ENCODE peak calls at places on chromosomes 7 and 10, in seven cellular contexts. A, H, K, D, U, J and I are unnamed samples. For H3K4me1, the result is how much of the 10 kb centered on the place peaks cover.

GRCh38 chr7:116779222-116779621 is 83.2 kb upstream of the CAPZA2 start:
- DNase-seq in A (no peak), H (no peak), K (no peak), D (no peak), U (no peak), J (no peak), I (no peak)

GRCh38 chr10:59387951-59388431 is 25.6 kb upstream of the FAM13C start:
- DNase-seq in A (no peak), H (no peak), K (no peak), D (no peak), U (no peak), J (no peak), I (no peak)

GRCh38 chr7:35424440-35424839 is 170.5 kb upstream of the TBX20 start:
- DNase-seq in A (no peak), H (no peak), K (no peak), D (no peak), U (no peak), J (no peak), I (no peak)

GRCh38 chr7:32164341-32164996 is 94.3 kb upstream of the PDE1C start:
- DNase-seq in A (peak), H (peak), K (no peak), D (no peak), U (peak), J (peak), I (no peak)

GRCh38 chr10:29784175-29784773 is 149.5 kb upstream of the SVIL start:
- DNase-seq in A (peak), H (peak), K (peak), D (peak), U (peak), J (no peak), I (no peak)

GRCh38 chr10:110045772-110046171 is 38.0 kb downstream of the ADD3 start:
- DNase-seq in A (no peak), H (no peak), K (no peak), D (no peak), U (no peak), J (no peak), I (no peak)

GRCh38 chr10:75021851-75022250 is 89.6 kb upstream of the SAMD8 start:
- DNase-seq in A (no peak), H (no peak), K (no peak), D (no peak), U (peak), J (no peak), I (no peak)

GRCh38 chr10:109411897-109412296 is 511.4 kb downstream of the XPNPEP1 start:
- DNase-seq in A (no peak), H (no peak), K (peak), D (no peak), U (peak), J (no peak), I (no peak)

GRCh38 chr7:20647908-20648776 is 32.7 kb downstream of the ABCB5 start:
- DNase-seq in A (peak), H (peak), K (no peak), D (no peak), U (peak), J (peak), I (no peak)

GRCh38 chr7:18003286-18003685 is 24.4 kb downstream of the PRPS1L1 start:
- DNase-seq in A (no peak), H (no peak), K (no peak), D (no peak), U (no peak), J (no peak), I (no peak)

GRCh38 chr7:29224726-29225125 is 30.2 kb downstream of the CHN2 start:
- DNase-seq in A (no peak), H (no peak), K (no peak), D (no peak), U (no peak), J (no peak), I (no peak)

GRCh38 chr10:117074621-117075020 is 63.4 kb downstream of the VAX1 start:
- DNase-seq in A (peak), H (peak), K (no peak), D (no peak), U (peak), J (no peak), I (no peak)

GRCh38 chr7:40850017-40850416 is 715.2 kb downstream of the SUGCT start:
- DNase-seq in A (no peak), H (no peak), K (no peak), D (no peak), U (no peak), J (no peak), I (no peak)

GRCh38 chr10:52770904-52771303 is 1.7 kb downstream of the MBL2 start:
- DNase-seq in A (no peak), H (no peak), K (no peak), D (peak), U (no peak), J (no peak), I (no peak)

GRCh38 chr7:22601028-22601795 is 101.2 kb upstream of the STEAP1B start:
- DNase-seq in A (no peak), H (no peak), K (no peak), D (no peak), U (no peak), J (no peak), I (no peak)

GRCh38 chr7:28528899-28529298 is 116.6 kb downstream of the CREB5 start:
- DNase-seq in A (no peak), H (no peak), K (no peak), D (no peak), U (no peak), J (no peak), I (no peak)

GRCh38 chr7:2939193-2939885 is 95.2 kb upstream of the GNA12 start:
- DNase-seq in A (no peak), H (no peak), K (peak), D (no peak), U (no peak), J (no peak), I (peak)

GRCh38 chr10:15815242-15815885 is 44.9 kb downstream of the MINDY3 start:
- DNase-seq in A (no peak), H (no peak), K (no peak), D (no peak), U (no peak), J (no peak), I (no peak)

GRCh38 chr7:35831208-35831607 is 30.4 kb downstream of the SEPTIN7 start:
- DNase-seq in A (no peak), H (no peak), K (no peak), D (no peak), U (peak), J (no peak), I (no peak)

GRCh38 chr10:132704008-132704814 is 81.7 kb downstream of the NKX6-2 start:
- DNase-seq in A (no peak), H (no peak), K (peak), D (no peak), U (no peak), J (no peak), I (peak)

GRCh38 chr10:5583525-5584175 is 58.9 kb downstream of the CALML3 start:
- DNase-seq in A (no peak), H (peak), K (peak), D (no peak), U (no peak), J (no peak), I (peak)

GRCh38 chr7:128790297-128791037 is 1.3 kb upstream of the CCDC136 start:
- DNase-seq in A (no peak), H (peak), K (no peak), D (peak), U (no peak), J (no peak), I (no peak)

GRCh38 chr7:151245360-151246160 is 2.9 kb downstream of the SMARCD3 start:
- DNase-seq in A (no peak), H (peak), K (no peak), D (no peak), U (no peak), J (peak), I (peak)

GRCh38 chr7:21314954-21315353 is 112.9 kb upstream of the SP4 start:
- DNase-seq in A (no peak), H (no peak), K (no peak), D (no peak), U (no peak), J (no peak), I (no peak)

GRCh38 chr10:94623572-94623971 is 60.0 kb upstream of the CYP2C18 start:
- DNase-seq in A (no peak), H (peak), K (no peak), D (no peak), U (no peak), J (no peak), I (no peak)

GRCh38 chr7:151838072-151838471 is 38.8 kb downstream of the PRKAG2 start:
- DNase-seq in A (no peak), H (no peak), K (no peak), D (no peak), U (no peak), J (no peak), I (no peak)

GRCh38 chr10:49283491-49283890 is 15.5 kb upstream of the C10orf71 start:
- DNase-seq in A (no peak), H (no peak), K (peak), D (no peak), U (no peak), J (no peak), I (no peak)

GRCh38 chr7:12719978-12720377 is 32.5 kb downstream of the ARL4A start:
- DNase-seq in A (no peak), H (no peak), K (no peak), D (no peak), U (no peak), J (no peak), I (no peak)

GRCh38 chr7:22481726-22482125 is 18.3 kb downstream of the STEAP1B start:
- DNase-seq in A (no peak), H (no peak), K (no peak), D (no peak), U (no peak), J (no peak), I (no peak)

GRCh38 chr10:821322-821721 is 110.2 kb downstream of the LARP4B start:
- DNase-seq in A (no peak), H (no peak), K (no peak), D (no peak), U (no peak), J (no peak), I (no peak)

GRCh38 chr10:125020871-125021270 is 78.9 kb downstream of the ZRANB1 start:
- DNase-seq in A (no peak), H (no peak), K (no peak), D (no peak), U (no peak), J (no peak), I (no peak)

GRCh38 chr10:22438714-22439113 is 93.4 kb downstream of the SPAG6 start:
- DNase-seq in A (no peak), H (no peak), K (no peak), D (peak), U (no peak), J (no peak), I (no peak)

GRCh38 chr7:35512716-35513115 is 182.2 kb downstream of the HERPUD2 start:
- DNase-seq in A (no peak), H (no peak), K (no peak), D (no peak), U (no peak), J (no peak), I (no peak)

GRCh38 chr10:124267231-124267885 is 151.4 kb downstream of the OAT start:
- DNase-seq in A (no peak), H (no peak), K (no peak), D (no peak), U (no peak), J (no peak), I (peak)

GRCh38 chr10:89805599-89806013 is 104.2 kb downstream of the KIF20B start:
- DNase-seq in A (no peak), H (no peak), K (no peak), D (no peak), U (no peak), J (no peak), I (no peak)

GRCh38 chr7:127383123-127383835 is 9.2 kb downstream of the ZNF800 start:
- DNase-seq in A (no peak), H (peak), K (no peak), D (no peak), U (no peak), J (peak), I (no peak)

GRCh38 chr7:135842446-135843175 is 94.0 kb upstream of the FAM180A start:
- DNase-seq in A (no peak), H (no peak), K (no peak), D (no peak), U (no peak), J (no peak), I (no peak)

GRCh38 chr7:130919316-130920103 is 185.5 kb upstream of the KLF14 start:
- DNase-seq in A (no peak), H (no peak), K (no peak), D (no peak), U (peak), J (no peak), I (no peak)

GRCh38 chr7:130920122-130920521 is 186.1 kb upstream of the KLF14 start:
- DNase-seq in A (no peak), H (no peak), K (no peak), D (no peak), U (no peak), J (no peak), I (no peak)

GRCh38 chr7:130923930-130924329 is 189.9 kb upstream of the KLF14 start:
- DNase-seq in A (no peak), H (no peak), K (no peak), D (peak), U (no peak), J (no peak), I (no peak)

GRCh38 chr7:130922206-130923112 is 188.5 kb upstream of the KLF14 start:
- DNase-seq in A (no peak), H (no peak), K (no peak), D (peak), U (peak), J (no peak), I (no peak)

DNA sequence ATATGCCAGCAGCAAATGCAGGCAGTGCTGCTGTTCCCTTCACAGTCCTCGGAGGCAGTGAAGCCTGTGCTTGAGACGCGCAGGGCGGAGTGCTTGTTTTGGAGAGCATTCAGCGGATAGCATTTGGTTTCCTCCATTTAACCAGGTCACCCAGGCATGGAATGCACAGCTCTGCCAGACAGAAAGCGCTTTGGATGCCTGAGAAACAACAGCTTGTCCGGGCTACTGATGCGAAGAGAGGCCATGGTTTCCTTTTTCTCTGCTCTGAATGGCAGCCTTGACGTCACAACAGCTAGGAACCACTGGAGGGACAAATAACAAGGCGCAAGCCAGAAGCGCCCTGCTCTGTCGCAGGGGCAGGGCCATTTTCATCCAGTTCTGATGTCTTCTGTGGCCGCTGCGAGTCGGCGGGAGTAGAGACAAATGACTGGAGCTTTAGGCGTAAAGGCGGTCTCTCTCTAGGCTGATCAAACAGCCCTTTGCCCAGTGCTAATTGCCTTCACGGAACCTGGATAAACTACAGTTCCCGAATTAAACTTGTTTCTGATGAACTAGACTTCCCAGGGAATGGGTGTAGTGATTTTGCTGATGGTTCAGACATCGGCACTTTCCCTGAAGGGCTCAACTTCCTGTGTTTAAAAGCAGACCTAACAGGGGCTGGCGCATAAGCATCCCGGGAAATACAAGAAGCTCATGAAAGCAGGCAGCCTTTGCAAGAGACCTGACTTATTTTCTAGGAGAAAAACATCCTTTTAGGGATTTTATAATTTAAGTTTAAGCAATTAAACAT is 187.6 kb upstream of the KLF14 start:
- DNase-seq in A (no peak), H (peak), K (peak), D (peak), U (no peak), J (no peak), I (no peak)
- TF ChIP-seq POLR2AphosphoS5 in A (no peak), H (no peak), K (no peak), D (peak), U (no peak), J (no peak), I (peak)

DNA sequence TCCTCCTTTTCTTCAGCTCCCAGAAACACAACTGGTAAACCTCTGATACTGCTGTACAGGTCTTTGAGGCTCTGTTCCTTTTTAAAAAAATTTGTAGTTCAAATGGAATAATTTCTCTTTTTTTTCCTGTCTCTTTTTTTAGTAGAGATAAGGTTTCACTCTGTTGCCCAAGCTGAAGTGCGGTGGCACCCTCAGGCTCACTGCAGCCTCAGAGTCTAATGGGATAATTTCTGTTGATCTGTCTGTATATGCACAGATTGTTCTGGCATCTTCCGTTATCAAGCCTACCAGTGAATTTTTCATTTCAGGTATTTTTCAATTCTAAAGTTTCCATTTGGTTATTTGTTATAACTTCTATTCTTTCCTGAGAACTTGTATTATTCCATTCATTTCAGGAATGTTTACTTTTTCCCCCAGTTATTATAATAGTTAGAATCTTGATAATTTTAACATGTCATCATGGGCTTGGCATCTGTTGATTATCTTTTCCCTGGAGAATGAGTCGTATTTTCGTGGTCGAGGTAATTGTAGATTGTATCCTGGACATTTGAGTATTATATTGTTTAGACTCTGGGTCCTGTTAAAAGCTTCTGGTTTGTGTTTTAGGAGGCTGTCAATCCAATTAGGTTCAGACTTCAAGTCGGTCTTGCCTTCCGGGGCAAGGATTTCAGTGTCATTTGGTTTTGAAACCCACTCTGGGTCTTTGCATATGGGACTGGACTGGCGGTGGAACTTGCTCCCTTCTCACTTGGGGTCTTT is 24.5 kb downstream of the CRCP start:
- DNase-seq in A (no peak), H (no peak), K (no peak), D (no peak), U (no peak), J (no peak), I (no peak)
- H3K27ac ChIP-seq in A (no peak), H (no peak), K (no peak), D (peak), U (no peak), J (no peak), I (no peak)

GRCh38 chr7:1858435-1859265 is 188.6 kb downstream of the ELFN1 start:
- DNase-seq in A (no peak), H (no peak), K (peak), D (no peak), U (no peak), J (no peak), I (peak)
- H3K4me1 ChIP-seq in A (under half), H (under half), K (under half), D (under half), U (under half), J (under half), I (under half)

GRCh38 chr10:101886521-101887312 is 43.1 kb upstream of the KCNIP2 start:
- DNase-seq in A (no peak), H (no peak), K (no peak), D (no peak), U (no peak), J (no peak), I (no peak)

GRCh38 chr10:101888251-101888949 is 44.8 kb upstream of the KCNIP2 start:
- DNase-seq in A (no peak), H (no peak), K (no peak), D (no peak), U (no peak), J (no peak), I (no peak)

GRCh38 chr10:101887762-101888161 is 44.2 kb upstream of the KCNIP2 start:
- DNase-seq in A (no peak), H (no peak), K (no peak), D (no peak), U (no peak), J (no peak), I (no peak)

GRCh38 chr10:101892782-101893391 is 49.3 kb upstream of the KCNIP2 start:
- DNase-seq in A (no peak), H (no peak), K (no peak), D (no peak), U (no peak), J (no peak), I (no peak)

GRCh38 chr10:101889256-101890210 is 45.9 kb upstream of the KCNIP2 start:
- DNase-seq in A (peak), H (peak), K (peak), D (no peak), U (peak), J (no peak), I (peak)
- TF ChIP-seq POLR2AphosphoS5 in A (no peak), H (no peak), K (no peak), D (no peak), U (no peak), J (no peak), I (no peak)

GRCh38 chr7:34107306-34107705 is 202.0 kb downstream of the BMPER start:
- DNase-seq in A (no peak), H (no peak), K (no peak), D (no peak), U (no peak), J (no peak), I (no peak)
- H3K27ac ChIP-seq in A (no peak), H (no peak), K (peak), D (no peak), U (no peak), J (no peak), I (no peak)

GRCh38 chr7:42231043-42231442 is 6.0 kb downstream of the GLI3 start:
- DNase-seq in A (no peak), H (no peak), K (no peak), D (no peak), U (no peak), J (no peak), I (no peak)
- H3K4me1 ChIP-seq in A (under half), H (half or more), K (half or more), D (half or more), U (under half), J (under half), I (under half)